ENCODE peak calls at places on chromosomes 11 and 22, in eight cellular contexts. One of them, this sample, is unnamed.

GRCh38 chr11:115333106-115333505 is 171.1 kb downstream of the CADM1 start:
- DNase-seq in A549: no peak
- DNase-seq in tibial nerve: no peak
- DNase-seq in suprapubic skin: no peak
- DNase-seq in ovary: no peak
- DNase-seq in HepG2: no peak
- DNase-seq in H1: no peak
- DNase-seq in esophagus muscularis mucosa: no peak
- DNase-seq in this sample: no peak

GRCh38 chr22:38097557-38098409 is 12.7 kb downstream of the BAIAP2L2 start:
- DNase-seq in esophagus muscularis mucosa: no peak
- DNase-seq in H1: no peak
- DNase-seq in tibial nerve: no peak
- DNase-seq in A549: no peak
- DNase-seq in suprapubic skin: no peak
- DNase-seq in HepG2: no peak
- DNase-seq in ovary: no peak
- DNase-seq in this sample: no peak

GRCh38 chr11:92882828-92883611 is 86.4 kb upstream of the MTNR1B start:
- DNase-seq in ovary: no peak
- DNase-seq in H1: no peak
- DNase-seq in A549: no peak
- DNase-seq in tibial nerve: no peak
- DNase-seq in suprapubic skin: no peak
- DNase-seq in HepG2: no peak
- DNase-seq in esophagus muscularis mucosa: no peak
- DNase-seq in this sample: no peak

GRCh38 chr11:70463478-70464255 is 65.3 kb downstream of the CTTN start:
- DNase-seq in esophagus muscularis mucosa: no peak
- DNase-seq in A549: no peak
- DNase-seq in ovary: no peak
- DNase-seq in HepG2: no peak
- DNase-seq in tibial nerve: no peak
- DNase-seq in H1: no peak
- DNase-seq in suprapubic skin: no peak
- DNase-seq in this sample: no peak

GRCh38 chr11:84549221-84549620 is 1077.9 kb downstream of the DLG2 start:
- DNase-seq in A549: no peak
- DNase-seq in tibial nerve: no peak
- DNase-seq in ovary: no peak
- DNase-seq in HepG2: no peak
- DNase-seq in esophagus muscularis mucosa: no peak
- DNase-seq in suprapubic skin: no peak
- DNase-seq in H1: no peak
- DNase-seq in this sample: no peak

GRCh38 chr11:71246559-71246958 is 5.8 kb downstream of the SHANK2 start:
- DNase-seq in ovary: no peak
- DNase-seq in tibial nerve: no peak
- DNase-seq in esophagus muscularis mucosa: no peak
- DNase-seq in A549: no peak
- DNase-seq in suprapubic skin: peak
- DNase-seq in H1: no peak
- DNase-seq in HepG2: no peak
- DNase-seq in this sample: peak

GRCh38 chr22:24161909-24162308 is 19.4 kb upstream of the SUSD2 start:
- DNase-seq in H1: no peak
- DNase-seq in A549: no peak
- DNase-seq in esophagus muscularis mucosa: no peak
- DNase-seq in tibial nerve: no peak
- DNase-seq in HepG2: no peak
- DNase-seq in suprapubic skin: no peak
- DNase-seq in ovary: no peak
- DNase-seq in this sample: peak

GRCh38 chr22:38243007-38243775 is 29.6 kb downstream of the TMEM184B start:
- DNase-seq in A549: peak
- DNase-seq in ovary: peak
- DNase-seq in tibial nerve: no peak
- DNase-seq in suprapubic skin: no peak
- DNase-seq in esophagus muscularis mucosa: no peak
- DNase-seq in H1: no peak
- DNase-seq in HepG2: peak
- DNase-seq in this sample: peak

GRCh38 chr11:76880314-76880713 is 19.6 kb downstream of the ACER3 start:
- DNase-seq in HepG2: no peak
- DNase-seq in ovary: no peak
- DNase-seq in H1: no peak
- DNase-seq in esophagus muscularis mucosa: no peak
- DNase-seq in tibial nerve: no peak
- DNase-seq in suprapubic skin: no peak
- DNase-seq in A549: no peak
- DNase-seq in this sample: no peak

GRCh38 chr11:108984021-108984420 is 319.2 kb downstream of the DDX10 start:
- DNase-seq in ovary: no peak
- DNase-seq in suprapubic skin: no peak
- DNase-seq in A549: no peak
- DNase-seq in H1: no peak
- DNase-seq in HepG2: no peak
- DNase-seq in tibial nerve: no peak
- DNase-seq in esophagus muscularis mucosa: no peak
- DNase-seq in this sample: no peak

DNA sequence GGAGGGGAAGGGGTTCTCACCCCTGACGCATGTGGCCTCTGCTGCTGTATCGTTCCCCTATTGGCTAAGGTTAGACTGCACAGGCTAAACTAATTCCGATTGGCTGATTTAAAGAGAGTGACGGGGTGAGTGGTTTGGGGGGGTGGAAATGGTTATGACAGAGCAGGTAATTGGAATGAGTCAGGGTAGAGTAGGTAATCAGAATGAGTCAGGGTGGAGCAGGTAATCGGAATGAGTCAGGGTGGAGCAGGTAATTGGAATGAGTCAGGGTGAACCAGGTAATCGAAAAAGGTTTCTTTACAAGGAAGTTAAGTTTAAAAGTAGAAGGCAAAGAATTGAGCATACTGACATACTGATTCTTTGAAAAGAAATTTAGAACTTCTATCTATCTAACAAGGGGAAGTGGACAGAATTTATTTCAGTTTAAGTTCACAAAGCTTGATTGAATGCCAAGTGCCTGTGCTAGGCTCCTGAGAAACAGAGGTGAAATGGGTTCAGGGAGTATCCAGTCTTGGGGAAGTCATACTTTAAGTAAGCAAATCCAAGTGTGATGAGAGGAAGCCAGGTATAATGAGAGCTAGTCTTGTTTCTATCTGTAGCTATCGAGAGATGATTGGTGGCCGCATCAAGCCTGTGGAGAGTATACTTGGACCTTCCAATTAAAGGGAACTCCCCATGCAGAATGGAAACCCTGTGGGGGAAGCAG is 58.0 kb downstream of the C11orf91 start:
- DNase-seq in suprapubic skin: no peak
- DNase-seq in A549: peak
- DNase-seq in tibial nerve: no peak
- DNase-seq in ovary: no peak
- DNase-seq in esophagus muscularis mucosa: no peak
- DNase-seq in HepG2: no peak
- DNase-seq in H1: no peak
- DNase-seq in this sample: no peak
- TF ChIP-seq EP300 in suprapubic skin: no peak
- TF ChIP-seq EP300 in A549: no peak
- TF ChIP-seq EP300 in tibial nerve: no peak
- TF ChIP-seq EP300 in ovary: no peak
- TF ChIP-seq EP300 in esophagus muscularis mucosa: no peak
- TF ChIP-seq EP300 in HepG2: no peak
- TF ChIP-seq EP300 in H1: no peak
- TF ChIP-seq EP300 in this sample: no peak

DNA sequence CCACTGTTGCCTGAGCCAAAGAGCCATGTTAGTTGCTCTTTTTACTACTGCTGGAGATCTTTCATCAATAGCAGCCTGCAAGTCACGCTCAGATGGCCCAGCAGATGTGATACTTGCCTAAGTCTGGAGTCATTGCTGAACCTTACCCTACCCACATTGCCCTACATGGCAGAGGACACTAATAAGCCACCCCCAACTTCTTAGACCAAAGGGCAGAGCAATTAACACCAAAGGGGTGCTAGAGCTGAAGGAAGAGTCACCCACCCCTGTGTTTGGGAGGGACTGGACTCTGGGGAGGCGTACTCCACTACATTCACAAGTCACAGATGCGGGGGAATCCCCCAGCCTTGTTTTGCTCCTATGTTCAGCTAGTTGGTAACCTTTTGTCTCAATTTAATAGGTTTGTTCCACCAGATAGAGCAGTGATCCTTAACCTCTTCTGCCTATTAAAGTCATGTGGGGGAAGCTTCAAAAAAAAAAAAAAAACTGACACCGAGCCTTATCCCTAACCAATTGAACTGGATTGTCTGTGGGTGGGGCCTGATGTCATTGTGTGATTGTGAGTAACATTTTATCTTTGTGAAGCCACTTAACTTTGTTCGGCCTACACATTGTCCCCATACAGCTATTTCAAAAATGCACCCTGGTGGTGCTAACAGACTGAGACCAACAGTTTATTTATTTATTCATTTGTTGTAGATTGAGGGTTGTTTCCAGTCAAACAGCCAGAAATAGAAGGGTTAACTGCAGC is 13.1 kb downstream of the ADM start:
- DNase-seq in suprapubic skin: no peak
- DNase-seq in A549: no peak
- DNase-seq in esophagus muscularis mucosa: no peak
- DNase-seq in ovary: no peak
- DNase-seq in H1: no peak
- DNase-seq in HepG2: no peak
- DNase-seq in tibial nerve: no peak
- DNase-seq in this sample: no peak
- TF ChIP-seq POLR2A in suprapubic skin: no peak
- TF ChIP-seq POLR2A in A549: no peak
- TF ChIP-seq POLR2A in esophagus muscularis mucosa: no peak
- TF ChIP-seq POLR2A in ovary: no peak
- TF ChIP-seq POLR2A in H1: no peak
- TF ChIP-seq POLR2A in HepG2: no peak
- TF ChIP-seq POLR2A in tibial nerve: no peak
- TF ChIP-seq POLR2A in this sample: no peak

DNA sequence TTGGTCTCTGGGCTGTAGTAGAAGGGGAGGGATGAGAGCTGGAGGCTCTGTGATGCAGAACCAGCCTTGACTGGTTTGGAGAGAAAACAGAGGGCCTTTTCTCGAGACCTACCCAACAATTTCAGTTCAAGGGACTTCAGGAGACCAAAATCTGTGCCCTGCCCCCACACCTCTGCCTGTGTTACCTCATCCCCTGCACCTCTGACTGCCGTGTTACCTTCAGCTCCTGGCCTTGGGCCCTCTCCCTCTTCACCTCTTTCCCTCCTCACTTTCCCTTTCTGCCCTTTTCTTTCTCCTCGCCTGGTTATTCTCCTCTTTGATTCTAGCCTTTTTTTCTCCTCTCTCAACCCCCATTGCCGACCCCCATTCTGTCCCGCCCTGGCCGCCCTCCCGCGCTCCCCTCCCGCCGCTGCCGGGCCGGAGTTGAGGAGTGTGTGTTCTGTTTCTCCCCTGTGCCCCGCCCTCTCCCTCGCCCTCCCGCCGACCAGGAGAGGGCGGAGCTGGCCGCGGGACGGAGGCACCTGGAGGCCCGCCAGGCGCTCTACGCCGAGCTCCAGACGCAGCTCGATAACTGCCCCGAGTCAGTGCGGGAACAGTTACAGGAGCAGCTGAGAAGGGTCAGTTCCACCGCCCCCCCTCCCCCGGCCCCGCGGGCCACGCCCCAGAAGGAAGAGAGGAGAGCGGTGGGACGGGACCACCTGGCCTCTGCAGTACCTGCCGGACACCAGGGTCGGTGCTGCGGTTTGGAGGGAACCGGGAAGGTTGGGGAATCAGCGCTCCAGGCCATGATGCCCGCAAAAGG is 27.2 kb downstream of the PHLDB1 start:
- DNase-seq in A549: no peak
- DNase-seq in ovary: peak
- DNase-seq in H1: peak
- DNase-seq in esophagus muscularis mucosa: no peak
- DNase-seq in HepG2: peak
- DNase-seq in tibial nerve: peak
- DNase-seq in suprapubic skin: no peak
- DNase-seq in this sample: peak
- TF ChIP-seq EP300 in A549: no peak
- TF ChIP-seq EP300 in ovary: no peak
- TF ChIP-seq EP300 in H1: no peak
- TF ChIP-seq EP300 in esophagus muscularis mucosa: no peak
- TF ChIP-seq EP300 in HepG2: no peak
- TF ChIP-seq EP300 in tibial nerve: peak
- TF ChIP-seq EP300 in suprapubic skin: no peak
- TF ChIP-seq EP300 in this sample: no peak

GRCh38 chr11:66279092-66279797 is 1.3 kb downstream of the CNIH2 start:
- DNase-seq in HepG2: no peak
- DNase-seq in ovary: no peak
- DNase-seq in A549: no peak
- DNase-seq in H1: no peak
- DNase-seq in tibial nerve: no peak
- DNase-seq in esophagus muscularis mucosa: no peak
- DNase-seq in suprapubic skin: no peak
- DNase-seq in this sample: no peak

GRCh38 chr11:66275984-66276612 is 1.9 kb upstream of the CNIH2 start:
- DNase-seq in A549: no peak
- DNase-seq in HepG2: no peak
- DNase-seq in ovary: no peak
- DNase-seq in suprapubic skin: no peak
- DNase-seq in tibial nerve: no peak
- DNase-seq in esophagus muscularis mucosa: no peak
- DNase-seq in H1: no peak
- DNase-seq in this sample: no peak

GRCh38 chr11:66280428-66280827 is 2.5 kb downstream of the CNIH2 start:
- DNase-seq in HepG2: no peak
- DNase-seq in A549: no peak
- DNase-seq in suprapubic skin: no peak
- DNase-seq in H1: no peak
- DNase-seq in tibial nerve: no peak
- DNase-seq in esophagus muscularis mucosa: no peak
- DNase-seq in ovary: peak
- DNase-seq in this sample: no peak

GRCh38 chr11:66277475-66278391 is at the start of gene CNIH2:
- DNase-seq in A549: no peak
- DNase-seq in tibial nerve: no peak
- DNase-seq in ovary: peak
- DNase-seq in HepG2: no peak
- DNase-seq in esophagus muscularis mucosa: no peak
- DNase-seq in H1: no peak
- DNase-seq in suprapubic skin: no peak
- DNase-seq in this sample: peak

DNA sequence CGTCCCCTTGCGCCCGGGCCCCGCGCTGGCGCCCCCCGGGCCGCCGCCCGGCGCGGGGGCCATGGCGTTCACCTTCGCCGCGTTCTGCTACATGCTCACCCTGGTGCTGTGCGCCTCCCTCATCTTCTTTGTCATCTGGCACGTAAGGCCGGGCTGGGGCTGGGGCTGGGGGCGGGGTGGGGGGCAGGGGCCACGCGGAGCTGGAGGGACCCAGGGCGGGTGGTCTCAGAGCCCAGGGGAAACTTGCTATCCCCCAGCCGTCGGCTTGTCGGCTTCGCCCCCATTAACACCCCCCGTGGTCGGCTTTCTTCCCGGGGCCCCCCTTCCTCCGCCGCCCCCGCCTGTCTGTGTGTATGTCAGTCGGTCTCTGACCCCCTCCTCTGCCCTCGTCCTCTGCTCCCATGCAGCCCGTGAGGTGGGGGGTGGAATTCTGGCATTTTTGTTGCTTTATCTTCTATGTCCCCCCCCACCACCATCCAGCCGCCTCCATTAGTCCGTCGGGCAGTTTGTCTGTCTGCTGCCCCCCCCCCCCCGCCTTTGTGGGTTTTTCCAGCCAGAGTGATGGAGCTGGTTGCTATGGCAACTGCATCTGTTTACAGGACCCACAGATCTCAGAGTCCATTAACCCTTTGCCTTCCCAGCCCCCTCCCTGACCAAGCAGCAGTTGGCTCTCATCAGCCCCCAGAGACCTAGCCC is 569 bp downstream of the CNIH2 start:
- DNase-seq in A549: peak
- DNase-seq in tibial nerve: no peak
- DNase-seq in esophagus muscularis mucosa: no peak
- DNase-seq in suprapubic skin: no peak
- DNase-seq in ovary: peak
- DNase-seq in H1: no peak
- DNase-seq in HepG2: no peak
- DNase-seq in this sample: no peak
- TF ChIP-seq POLR2A in A549: no peak
- TF ChIP-seq POLR2A in tibial nerve: no peak
- TF ChIP-seq POLR2A in esophagus muscularis mucosa: no peak
- TF ChIP-seq POLR2A in suprapubic skin: no peak
- TF ChIP-seq POLR2A in ovary: no peak
- TF ChIP-seq POLR2A in H1: no peak
- TF ChIP-seq POLR2A in HepG2: no peak
- TF ChIP-seq POLR2A in this sample: no peak